ENCODE peak calls at places on chromosomes 16 and 17, in five cellular contexts. One of them, this sample, is unnamed.

GRCh38 chr16:3966681-3967080 is 86.2 kb upstream of the CREBBP start:
- DNase-seq in heart right ventricle: no peak
- DNase-seq in stimulated activated CD4-positive, alpha-beta T cell treated with anti-CD3 and anti-CD28 coated beads, Interleukin-4, amount 100 ng/mL, for 1 hour: no peak
- DNase-seq in RWPE1: no peak
- DNase-seq in activated T-cell treated with anti-CD3 and anti-CD28 coated beads, Interleukin-2, amount 50 U/mL, for 1 hour: no peak
- DNase-seq in this sample: no peak

GRCh38 chr17:70375406-70375805 is 206.1 kb downstream of the KCNJ2 start:
- DNase-seq in heart right ventricle: no peak
- DNase-seq in stimulated activated CD4-positive, alpha-beta T cell treated with anti-CD3 and anti-CD28 coated beads, Interleukin-4, amount 100 ng/mL, for 1 hour: no peak
- DNase-seq in RWPE1: no peak
- DNase-seq in activated T-cell treated with anti-CD3 and anti-CD28 coated beads, Interleukin-2, amount 50 U/mL, for 1 hour: no peak
- DNase-seq in this sample: no peak

GRCh38 chr16:19607610-19608280 is 52.2 kb downstream of the VPS35L start:
- DNase-seq in heart right ventricle: no peak
- DNase-seq in stimulated activated CD4-positive, alpha-beta T cell treated with anti-CD3 and anti-CD28 coated beads, Interleukin-4, amount 100 ng/mL, for 1 hour: no peak
- DNase-seq in RWPE1: no peak
- DNase-seq in activated T-cell treated with anti-CD3 and anti-CD28 coated beads, Interleukin-2, amount 50 U/mL, for 1 hour: no peak
- DNase-seq in this sample: no peak

GRCh38 chr17:1865252-1866037 is 35.6 kb downstream of the RPA1 start:
- DNase-seq in heart right ventricle: no peak
- DNase-seq in stimulated activated CD4-positive, alpha-beta T cell treated with anti-CD3 and anti-CD28 coated beads, Interleukin-4, amount 100 ng/mL, for 1 hour: peak
- DNase-seq in RWPE1: peak
- DNase-seq in activated T-cell treated with anti-CD3 and anti-CD28 coated beads, Interleukin-2, amount 50 U/mL, for 1 hour: peak
- DNase-seq in this sample: no peak

GRCh38 chr16:63289834-63290460 is 1253.7 kb upstream of the CDH8 start:
- DNase-seq in heart right ventricle: no peak
- DNase-seq in stimulated activated CD4-positive, alpha-beta T cell treated with anti-CD3 and anti-CD28 coated beads, Interleukin-4, amount 100 ng/mL, for 1 hour: no peak
- DNase-seq in RWPE1: peak
- DNase-seq in activated T-cell treated with anti-CD3 and anti-CD28 coated beads, Interleukin-2, amount 50 U/mL, for 1 hour: no peak
- DNase-seq in this sample: no peak

GRCh38 chr17:38742431-38743308 is 5.5 kb downstream of the PCGF2 start:
- DNase-seq in heart right ventricle: no peak
- DNase-seq in stimulated activated CD4-positive, alpha-beta T cell treated with anti-CD3 and anti-CD28 coated beads, Interleukin-4, amount 100 ng/mL, for 1 hour: no peak
- DNase-seq in RWPE1: no peak
- DNase-seq in activated T-cell treated with anti-CD3 and anti-CD28 coated beads, Interleukin-2, amount 50 U/mL, for 1 hour: no peak
- DNase-seq in this sample: peak

GRCh38 chr17:74380086-74380958 is 13.0 kb downstream of the GPR142 start:
- DNase-seq in heart right ventricle: no peak
- DNase-seq in stimulated activated CD4-positive, alpha-beta T cell treated with anti-CD3 and anti-CD28 coated beads, Interleukin-4, amount 100 ng/mL, for 1 hour: no peak
- DNase-seq in RWPE1: peak
- DNase-seq in activated T-cell treated with anti-CD3 and anti-CD28 coated beads, Interleukin-2, amount 50 U/mL, for 1 hour: no peak
- DNase-seq in this sample: no peak

GRCh38 chr17:48542956-48543853 is 1.7 kb downstream of the HOXB2 start:
- DNase-seq in heart right ventricle: peak
- DNase-seq in stimulated activated CD4-positive, alpha-beta T cell treated with anti-CD3 and anti-CD28 coated beads, Interleukin-4, amount 100 ng/mL, for 1 hour: peak
- DNase-seq in RWPE1: no peak
- DNase-seq in activated T-cell treated with anti-CD3 and anti-CD28 coated beads, Interleukin-2, amount 50 U/mL, for 1 hour: peak
- DNase-seq in this sample: peak

GRCh38 chr17:31434404-31435050 is 43.1 kb downstream of the RAB11FIP4 start:
- DNase-seq in heart right ventricle: no peak
- DNase-seq in stimulated activated CD4-positive, alpha-beta T cell treated with anti-CD3 and anti-CD28 coated beads, Interleukin-4, amount 100 ng/mL, for 1 hour: no peak
- DNase-seq in RWPE1: no peak
- DNase-seq in activated T-cell treated with anti-CD3 and anti-CD28 coated beads, Interleukin-2, amount 50 U/mL, for 1 hour: no peak
- DNase-seq in this sample: no peak

GRCh38 chr17:82531431-82531881 is 11.9 kb downstream of the FOXK2 start:
- DNase-seq in heart right ventricle: no peak
- DNase-seq in stimulated activated CD4-positive, alpha-beta T cell treated with anti-CD3 and anti-CD28 coated beads, Interleukin-4, amount 100 ng/mL, for 1 hour: no peak
- DNase-seq in RWPE1: no peak
- DNase-seq in activated T-cell treated with anti-CD3 and anti-CD28 coated beads, Interleukin-2, amount 50 U/mL, for 1 hour: no peak
- DNase-seq in this sample: no peak

GRCh38 chr17:4739122-4740024 is at the start of the genes CXCL16 and ZMYND15:
- DNase-seq in heart right ventricle: peak
- DNase-seq in stimulated activated CD4-positive, alpha-beta T cell treated with anti-CD3 and anti-CD28 coated beads, Interleukin-4, amount 100 ng/mL, for 1 hour: peak
- DNase-seq in RWPE1: peak
- DNase-seq in activated T-cell treated with anti-CD3 and anti-CD28 coated beads, Interleukin-2, amount 50 U/mL, for 1 hour: peak
- DNase-seq in this sample: peak

GRCh38 chr17:69012895-69013805 is 47.6 kb downstream of the ABCA9 start:
- DNase-seq in heart right ventricle: no peak
- DNase-seq in stimulated activated CD4-positive, alpha-beta T cell treated with anti-CD3 and anti-CD28 coated beads, Interleukin-4, amount 100 ng/mL, for 1 hour: no peak
- DNase-seq in RWPE1: no peak
- DNase-seq in activated T-cell treated with anti-CD3 and anti-CD28 coated beads, Interleukin-2, amount 50 U/mL, for 1 hour: no peak
- DNase-seq in this sample: no peak

GRCh38 chr17:180380-181212 is 854 bp downstream of the DOC2B start:
- DNase-seq in heart right ventricle: peak
- DNase-seq in stimulated activated CD4-positive, alpha-beta T cell treated with anti-CD3 and anti-CD28 coated beads, Interleukin-4, amount 100 ng/mL, for 1 hour: no peak
- DNase-seq in RWPE1: no peak
- DNase-seq in activated T-cell treated with anti-CD3 and anti-CD28 coated beads, Interleukin-2, amount 50 U/mL, for 1 hour: no peak
- DNase-seq in this sample: no peak

GRCh38 chr16:28914325-28914724 is 10.7 kb downstream of the RABEP2 start:
- DNase-seq in heart right ventricle: no peak
- DNase-seq in stimulated activated CD4-positive, alpha-beta T cell treated with anti-CD3 and anti-CD28 coated beads, Interleukin-4, amount 100 ng/mL, for 1 hour: no peak
- DNase-seq in RWPE1: no peak
- DNase-seq in activated T-cell treated with anti-CD3 and anti-CD28 coated beads, Interleukin-2, amount 50 U/mL, for 1 hour: no peak
- DNase-seq in this sample: no peak

GRCh38 chr17:57502696-57503307 is 242.3 kb downstream of the CCDC182 start:
- DNase-seq in heart right ventricle: no peak
- DNase-seq in stimulated activated CD4-positive, alpha-beta T cell treated with anti-CD3 and anti-CD28 coated beads, Interleukin-4, amount 100 ng/mL, for 1 hour: no peak
- DNase-seq in RWPE1: no peak
- DNase-seq in activated T-cell treated with anti-CD3 and anti-CD28 coated beads, Interleukin-2, amount 50 U/mL, for 1 hour: no peak
- DNase-seq in this sample: no peak

GRCh38 chr16:66247516-66248089 is 118.9 kb upstream of the CDH5 start:
- DNase-seq in heart right ventricle: no peak
- DNase-seq in stimulated activated CD4-positive, alpha-beta T cell treated with anti-CD3 and anti-CD28 coated beads, Interleukin-4, amount 100 ng/mL, for 1 hour: no peak
- DNase-seq in RWPE1: no peak
- DNase-seq in activated T-cell treated with anti-CD3 and anti-CD28 coated beads, Interleukin-2, amount 50 U/mL, for 1 hour: no peak
- DNase-seq in this sample: no peak

GRCh38 chr16:58515871-58516767 is 802 bp downstream of the SETD6 start:
- DNase-seq in heart right ventricle: no peak
- DNase-seq in stimulated activated CD4-positive, alpha-beta T cell treated with anti-CD3 and anti-CD28 coated beads, Interleukin-4, amount 100 ng/mL, for 1 hour: peak
- DNase-seq in RWPE1: peak
- DNase-seq in activated T-cell treated with anti-CD3 and anti-CD28 coated beads, Interleukin-2, amount 50 U/mL, for 1 hour: peak
- DNase-seq in this sample: peak

GRCh38 chr17:79749156-79749815 is 18.5 kb downstream of the ENPP7 start:
- DNase-seq in heart right ventricle: no peak
- DNase-seq in stimulated activated CD4-positive, alpha-beta T cell treated with anti-CD3 and anti-CD28 coated beads, Interleukin-4, amount 100 ng/mL, for 1 hour: no peak
- DNase-seq in RWPE1: peak
- DNase-seq in activated T-cell treated with anti-CD3 and anti-CD28 coated beads, Interleukin-2, amount 50 U/mL, for 1 hour: no peak
- DNase-seq in this sample: no peak

GRCh38 chr16:89972244-89973234 is 24.0 kb downstream of the DEF8 start:
- DNase-seq in heart right ventricle: peak
- DNase-seq in stimulated activated CD4-positive, alpha-beta T cell treated with anti-CD3 and anti-CD28 coated beads, Interleukin-4, amount 100 ng/mL, for 1 hour: peak
- DNase-seq in RWPE1: peak
- DNase-seq in activated T-cell treated with anti-CD3 and anti-CD28 coated beads, Interleukin-2, amount 50 U/mL, for 1 hour: peak
- DNase-seq in this sample: peak

GRCh38 chr17:17723354-17724261 is 42.4 kb downstream of the RAI1 start:
- DNase-seq in heart right ventricle: no peak
- DNase-seq in stimulated activated CD4-positive, alpha-beta T cell treated with anti-CD3 and anti-CD28 coated beads, Interleukin-4, amount 100 ng/mL, for 1 hour: peak
- DNase-seq in RWPE1: no peak
- DNase-seq in activated T-cell treated with anti-CD3 and anti-CD28 coated beads, Interleukin-2, amount 50 U/mL, for 1 hour: peak
- DNase-seq in this sample: peak

GRCh38 chr17:48002208-48002919 is 31.5 kb downstream of the CDK5RAP3 start:
- DNase-seq in heart right ventricle: no peak
- DNase-seq in stimulated activated CD4-positive, alpha-beta T cell treated with anti-CD3 and anti-CD28 coated beads, Interleukin-4, amount 100 ng/mL, for 1 hour: no peak
- DNase-seq in RWPE1: peak
- DNase-seq in activated T-cell treated with anti-CD3 and anti-CD28 coated beads, Interleukin-2, amount 50 U/mL, for 1 hour: no peak
- DNase-seq in this sample: no peak

GRCh38 chr16:88856828-88857727 is at the start of the genes GALNS and TRAPPC2L:
- DNase-seq in heart right ventricle: peak
- DNase-seq in stimulated activated CD4-positive, alpha-beta T cell treated with anti-CD3 and anti-CD28 coated beads, Interleukin-4, amount 100 ng/mL, for 1 hour: peak
- DNase-seq in RWPE1: peak
- DNase-seq in activated T-cell treated with anti-CD3 and anti-CD28 coated beads, Interleukin-2, amount 50 U/mL, for 1 hour: peak
- DNase-seq in this sample: peak

GRCh38 chr17:6496116-6496481 is 51.8 kb downstream of the PIMREG start:
- DNase-seq in heart right ventricle: no peak
- DNase-seq in stimulated activated CD4-positive, alpha-beta T cell treated with anti-CD3 and anti-CD28 coated beads, Interleukin-4, amount 100 ng/mL, for 1 hour: no peak
- DNase-seq in RWPE1: no peak
- DNase-seq in activated T-cell treated with anti-CD3 and anti-CD28 coated beads, Interleukin-2, amount 50 U/mL, for 1 hour: no peak
- DNase-seq in this sample: peak

GRCh38 chr16:19524356-19524865 is 669 bp downstream of the CCP110 start:
- DNase-seq in heart right ventricle: no peak
- DNase-seq in stimulated activated CD4-positive, alpha-beta T cell treated with anti-CD3 and anti-CD28 coated beads, Interleukin-4, amount 100 ng/mL, for 1 hour: no peak
- DNase-seq in RWPE1: peak
- DNase-seq in activated T-cell treated with anti-CD3 and anti-CD28 coated beads, Interleukin-2, amount 50 U/mL, for 1 hour: no peak
- DNase-seq in this sample: no peak

GRCh38 chr17:42553161-42553818 is 567 bp downstream of the HSD17B1 start:
- DNase-seq in heart right ventricle: peak
- DNase-seq in stimulated activated CD4-positive, alpha-beta T cell treated with anti-CD3 and anti-CD28 coated beads, Interleukin-4, amount 100 ng/mL, for 1 hour: no peak
- DNase-seq in RWPE1: no peak
- DNase-seq in activated T-cell treated with anti-CD3 and anti-CD28 coated beads, Interleukin-2, amount 50 U/mL, for 1 hour: no peak
- DNase-seq in this sample: no peak

GRCh38 chr17:75504347-75505151 is 10.8 kb downstream of the CASKIN2 start:
- DNase-seq in heart right ventricle: peak
- DNase-seq in stimulated activated CD4-positive, alpha-beta T cell treated with anti-CD3 and anti-CD28 coated beads, Interleukin-4, amount 100 ng/mL, for 1 hour: peak
- DNase-seq in RWPE1: peak
- DNase-seq in activated T-cell treated with anti-CD3 and anti-CD28 coated beads, Interleukin-2, amount 50 U/mL, for 1 hour: peak
- DNase-seq in this sample: peak

GRCh38 chr16:49474741-49475140 is 101.1 kb downstream of the C16orf78 start:
- DNase-seq in heart right ventricle: no peak
- DNase-seq in stimulated activated CD4-positive, alpha-beta T cell treated with anti-CD3 and anti-CD28 coated beads, Interleukin-4, amount 100 ng/mL, for 1 hour: no peak
- DNase-seq in RWPE1: no peak
- DNase-seq in activated T-cell treated with anti-CD3 and anti-CD28 coated beads, Interleukin-2, amount 50 U/mL, for 1 hour: peak
- DNase-seq in this sample: peak

GRCh38 chr16:76428858-76429257 is 151.7 kb downstream of the CNTNAP4 start:
- DNase-seq in heart right ventricle: no peak
- DNase-seq in stimulated activated CD4-positive, alpha-beta T cell treated with anti-CD3 and anti-CD28 coated beads, Interleukin-4, amount 100 ng/mL, for 1 hour: no peak
- DNase-seq in RWPE1: no peak
- DNase-seq in activated T-cell treated with anti-CD3 and anti-CD28 coated beads, Interleukin-2, amount 50 U/mL, for 1 hour: no peak
- DNase-seq in this sample: no peak

GRCh38 chr16:67966549-67967182 is 1.8 kb downstream of the SLC12A4 start:
- DNase-seq in heart right ventricle: peak
- DNase-seq in stimulated activated CD4-positive, alpha-beta T cell treated with anti-CD3 and anti-CD28 coated beads, Interleukin-4, amount 100 ng/mL, for 1 hour: no peak
- DNase-seq in RWPE1: no peak
- DNase-seq in activated T-cell treated with anti-CD3 and anti-CD28 coated beads, Interleukin-2, amount 50 U/mL, for 1 hour: no peak
- DNase-seq in this sample: no peak

GRCh38 chr16:54505479-54506247 is 219.1 kb upstream of the IRX3 start:
- DNase-seq in heart right ventricle: no peak
- DNase-seq in stimulated activated CD4-positive, alpha-beta T cell treated with anti-CD3 and anti-CD28 coated beads, Interleukin-4, amount 100 ng/mL, for 1 hour: no peak
- DNase-seq in RWPE1: no peak
- DNase-seq in activated T-cell treated with anti-CD3 and anti-CD28 coated beads, Interleukin-2, amount 50 U/mL, for 1 hour: no peak
- DNase-seq in this sample: no peak